ENCODE peak calls at places on chromosomes 12 and 14, in eight cellular contexts. U is tibial nerve, M is GM10248, J is kidney epithelial cell, V is endothelial cell, P is GM13976, L is lower lobe of right lung, Q is cardiac fibroblast. D is an unnamed sample.

GRCh38 chr12:58443981-58444371 is 476.3 kb downstream of the LRIG3 start:
- DNase-seq in J (no peak), Q (peak), U (no peak), M (no peak), P (no peak), V (no peak), L (no peak), D (no peak)

GRCh38 chr14:83583201-83583600 is 1946.7 kb upstream of the FLRT2 start:
- DNase-seq in L (no peak), M (no peak), P (no peak), V (no peak), Q (no peak), U (no peak), J (no peak), D (no peak)

GRCh38 chr12:114393569-114393968 is 12.4 kb downstream of the TBX5 start:
- DNase-seq in P (no peak), U (no peak), V (no peak), M (no peak), Q (no peak), L (no peak), J (no peak), D (no peak)

GRCh38 chr14:52797653-52798052 is 6.2 kb upstream of the GNPNAT1 start:
- DNase-seq in U (no peak), Q (no peak), J (no peak), L (no peak), P (no peak), V (no peak), M (no peak), D (no peak)

GRCh38 chr14:73762375-73762822 is 48.2 kb upstream of the PNMA1 start:
- DNase-seq in L (no peak), Q (no peak), U (no peak), P (peak), M (peak), V (no peak), J (no peak), D (peak)

GRCh38 chr12:99137124-99137845 is 492.2 kb downstream of the APAF1 start:
- DNase-seq in Q (no peak), U (no peak), P (no peak), V (no peak), M (no peak), J (no peak), L (no peak), D (no peak)

GRCh38 chr12:120252071-120252906 is 13.2 kb downstream of the PXN start:
- DNase-seq in M (no peak), Q (no peak), V (no peak), P (no peak), U (no peak), J (no peak), L (no peak), D (no peak)

GRCh38 chr12:10235761-10236631 is 23.3 kb downstream of the GABARAPL1 start:
- DNase-seq in V (no peak), M (peak), U (no peak), P (peak), J (no peak), Q (peak), L (no peak), D (peak)

GRCh38 chr14:94796278-94796677 is 26.4 kb upstream of the GSC start:
- DNase-seq in L (no peak), Q (no peak), J (no peak), U (no peak), P (no peak), M (no peak), V (no peak), D (no peak)

GRCh38 chr14:104934380-104934733 is 9.7 kb downstream of the PLD4 start:
- DNase-seq in J (no peak), U (no peak), Q (no peak), V (no peak), L (no peak), M (peak), P (peak), D (no peak)

GRCh38 chr14:104931771-104932675 is 7.3 kb downstream of the PLD4 start:
- DNase-seq in V (peak), L (peak), M (peak), J (no peak), U (no peak), P (no peak), Q (no peak), D (no peak)

GRCh38 chr14:104933721-104934379 is 9.2 kb downstream of the PLD4 start:
- DNase-seq in Q (no peak), L (peak), U (no peak), P (peak), M (peak), J (no peak), V (no peak), D (no peak)

GRCh38 chr14:104931323-104931770 is 6.7 kb downstream of the PLD4 start:
- DNase-seq in J (no peak), Q (no peak), M (peak), V (no peak), L (peak), P (no peak), U (no peak), D (no peak)

GRCh38 chr14:104932676-104933631 is 8.3 kb downstream of the PLD4 start:
- DNase-seq in J (peak), V (peak), Q (peak), P (peak), M (peak), L (peak), U (peak), D (peak)
- TF ChIP-seq CTCF in J (peak), V (peak), Q (peak), P (peak), M (peak), L (peak), U (peak), D (peak)

GRCh38 chr14:21825147-21825743 is 151.6 kb upstream of the OR4E1 start:
- DNase-seq in Q (peak), M (peak), L (no peak), V (peak), P (peak), U (no peak), J (no peak), D (no peak)
- TF ChIP-seq CTCF in Q (peak), M (peak), L (peak), V (peak), P (peak), U (no peak), J (peak), D (no peak)

GRCh38 chr14:61564623-61565091 is 130.7 kb upstream of the HIF1A start:
- DNase-seq in Q (peak), M (no peak), U (no peak), P (no peak), V (no peak), J (peak), L (no peak), D (no peak)

GRCh38 chr14:61566537-61567225 is 128.6 kb upstream of the HIF1A start:
- DNase-seq in V (no peak), M (no peak), L (no peak), Q (peak), J (no peak), U (no peak), P (no peak), D (no peak)

GRCh38 chr14:61565181-61565580 is 130.1 kb upstream of the HIF1A start:
- DNase-seq in P (no peak), J (no peak), M (no peak), Q (peak), V (no peak), U (no peak), L (no peak), D (no peak)

GRCh38 chr14:61563880-61564622 is 131.3 kb upstream of the HIF1A start:
- DNase-seq in Q (no peak), U (no peak), V (no peak), L (no peak), J (no peak), P (no peak), M (no peak), D (no peak)

DNA sequence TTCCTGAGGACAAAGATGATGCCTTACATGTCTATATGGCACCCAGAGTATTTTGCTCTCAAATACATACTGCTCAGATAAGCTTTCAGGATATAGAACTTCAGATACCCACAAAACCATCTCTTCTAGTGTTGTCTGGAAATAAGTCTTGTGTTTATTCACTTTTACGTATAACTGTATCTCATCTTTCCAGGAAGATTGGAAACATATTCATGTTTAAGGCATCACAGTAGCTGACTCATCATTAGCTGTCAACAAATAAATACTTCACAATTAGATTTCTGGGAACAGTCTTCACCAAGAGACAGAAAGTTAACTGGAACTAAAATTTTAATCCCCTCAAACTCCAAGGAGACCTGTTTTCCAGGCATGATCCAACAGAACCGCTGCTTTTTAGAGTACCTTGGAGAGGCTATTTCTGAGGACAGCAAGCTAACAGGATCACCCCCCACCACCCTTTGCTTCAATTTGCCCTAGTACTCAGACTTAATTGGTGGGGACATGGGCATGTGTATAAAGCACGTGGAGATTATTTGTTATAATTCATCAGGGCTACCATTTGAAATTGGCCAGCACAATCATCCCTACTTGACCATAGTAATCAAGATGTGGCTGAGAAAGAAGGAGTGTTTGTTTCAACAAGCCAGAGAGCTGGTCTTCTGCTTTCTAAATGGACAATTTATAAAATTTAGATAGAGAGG is 129.3 kb upstream of the HIF1A start:
- DNase-seq in M (no peak), Q (peak), V (no peak), P (no peak), U (no peak), L (no peak), J (no peak), D (no peak)
- TF ChIP-seq CTCF in M (no peak), Q (no peak), V (no peak), P (no peak), U (no peak), L (no peak), J (no peak), D (no peak)

GRCh38 chr12:12788675-12789368 is 3.4 kb downstream of the APOLD1 start:
- DNase-seq in V (peak), Q (peak), M (peak), L (no peak), J (no peak), P (peak), U (peak), D (peak)
- TF ChIP-seq CTCF in V (peak), Q (peak), M (peak), L (peak), J (peak), P (peak), U (peak), D (peak)

GRCh38 chr12:44431647-44432352 is 444.3 kb downstream of the NELL2 start:
- DNase-seq in M (peak), J (no peak), P (peak), U (no peak), V (no peak), Q (no peak), L (no peak), D (no peak)

GRCh38 chr12:44428825-44429224 is 447.3 kb downstream of the NELL2 start:
- DNase-seq in M (no peak), U (no peak), L (no peak), P (no peak), Q (no peak), V (no peak), J (no peak), D (no peak)

GRCh38 chr12:44436756-44437155 is 439.4 kb downstream of the NELL2 start:
- DNase-seq in Q (no peak), J (no peak), L (no peak), U (no peak), M (no peak), V (no peak), P (no peak), D (no peak)

GRCh38 chr12:44433647-44434046 is 442.5 kb downstream of the NELL2 start:
- DNase-seq in Q (no peak), L (no peak), J (no peak), M (no peak), U (no peak), P (no peak), V (no peak), D (no peak)
- TF ChIP-seq CTCF in Q (no peak), L (no peak), J (no peak), M (no peak), U (no peak), P (no peak), V (no peak), D (no peak)

DNA sequence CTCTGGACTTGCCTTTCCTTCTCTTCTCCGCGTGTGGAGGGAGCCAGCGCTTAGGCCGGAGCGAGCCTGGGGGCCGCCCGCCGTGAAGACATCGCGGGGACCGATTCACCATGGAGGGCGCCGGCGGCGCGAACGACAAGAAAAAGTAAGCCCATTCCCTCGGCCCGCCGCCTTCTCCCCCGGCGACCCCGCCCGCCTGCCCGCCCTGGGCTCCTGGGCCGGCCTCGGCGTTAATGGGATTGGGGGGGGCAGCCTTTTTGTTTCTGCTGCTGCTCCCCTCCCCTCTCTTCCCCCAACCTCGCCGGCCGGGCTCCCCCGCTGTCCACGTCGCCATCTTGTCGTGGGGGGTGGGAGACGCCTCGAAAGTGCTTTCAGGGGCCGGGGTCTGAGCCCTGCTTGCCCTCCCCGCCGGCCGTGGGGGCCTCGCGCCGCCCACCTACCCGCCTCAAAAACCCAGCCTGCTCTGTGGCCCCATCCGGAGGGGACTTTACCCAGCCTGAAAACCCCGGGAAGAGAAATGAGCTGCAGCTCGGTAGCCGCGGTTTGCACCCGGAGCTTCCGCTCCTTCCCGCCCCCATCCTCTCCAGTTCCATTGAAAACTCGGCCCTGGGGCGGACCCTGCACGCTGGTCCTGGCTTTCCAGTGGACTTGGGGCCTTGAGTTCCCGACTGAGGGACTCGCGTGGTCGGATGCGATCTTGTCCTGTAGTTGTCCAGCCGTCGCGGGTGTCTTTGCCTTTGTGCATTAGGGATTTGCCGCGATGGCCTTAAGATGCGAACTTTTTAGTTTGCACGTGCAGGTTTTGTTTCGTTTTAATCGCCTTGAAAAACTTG is 598 bp downstream of the HIF1A start:
- DNase-seq in Q (peak), U (peak), V (peak), P (peak), L (peak), M (peak), J (no peak), D (peak)
- TF ChIP-seq CTCF in Q (no peak), U (no peak), V (no peak), P (no peak), L (no peak), M (no peak), J (no peak), D (no peak)

GRCh38 chr12:109739747-109740693 is 26.4 kb downstream of the FAM222A start:
- DNase-seq in P (no peak), L (peak), M (no peak), U (no peak), V (peak), Q (no peak), J (no peak), D (no peak)
- TF ChIP-seq CTCF in P (no peak), L (no peak), M (peak), U (no peak), V (no peak), Q (peak), J (peak), D (no peak)

GRCh38 chr14:59022144-59022543 is 166.3 kb upstream of the DAAM1 start:
- DNase-seq in J (no peak), M (no peak), V (peak), Q (no peak), U (no peak), L (no peak), P (no peak), D (no peak)
- TF ChIP-seq CTCF in J (peak), M (no peak), V (peak), Q (peak), U (no peak), L (no peak), P (no peak), D (no peak)

D was measured in thyroid gland.